ENCODE peak calls at places on chromosomes 12 and 14, in six cellular contexts. One of them, this sample, is unnamed.

GRCh38 chr12:30796508-30796780 is 41.7 kb upstream of the CAPRIN2 start:
- DNase-seq in H1: no peak
- DNase-seq in GM12878: no peak
- DNase-seq in HCT116: no peak
- DNase-seq in HepG2: no peak
- DNase-seq in K562: peak
- DNase-seq in this sample: no peak

GRCh38 chr14:105838591-105839424 is 312.4 kb downstream of the TMEM121 start:
- DNase-seq in H1: no peak
- DNase-seq in GM12878: no peak
- DNase-seq in HCT116: no peak
- DNase-seq in HepG2: no peak
- DNase-seq in K562: no peak
- DNase-seq in this sample: no peak

GRCh38 chr14:37142835-37143499 is 29.4 kb downstream of the SLC25A21 start:
- DNase-seq in H1: no peak
- DNase-seq in GM12878: no peak
- DNase-seq in HCT116: no peak
- DNase-seq in HepG2: peak
- DNase-seq in K562: no peak
- DNase-seq in this sample: peak

GRCh38 chr12:4137015-4137414 is 136.5 kb upstream of the CCND2 start:
- DNase-seq in H1: no peak
- DNase-seq in GM12878: no peak
- DNase-seq in HCT116: no peak
- DNase-seq in HepG2: no peak
- DNase-seq in K562: no peak
- DNase-seq in this sample: no peak

GRCh38 chr12:114288071-114288470 is 117.9 kb downstream of the TBX5 start:
- DNase-seq in H1: no peak
- DNase-seq in GM12878: no peak
- DNase-seq in HCT116: no peak
- DNase-seq in HepG2: no peak
- DNase-seq in K562: no peak
- DNase-seq in this sample: no peak

GRCh38 chr12:71948390-71948789 is 9.7 kb downstream of the TPH2 start:
- DNase-seq in H1: no peak
- DNase-seq in GM12878: no peak
- DNase-seq in HCT116: no peak
- DNase-seq in HepG2: no peak
- DNase-seq in K562: no peak
- DNase-seq in this sample: no peak

GRCh38 chr12:124583854-124584253 is 16.4 kb upstream of the NCOR2 start:
- DNase-seq in H1: no peak
- DNase-seq in GM12878: no peak
- DNase-seq in HCT116: no peak
- DNase-seq in HepG2: peak
- DNase-seq in K562: peak
- DNase-seq in this sample: peak

GRCh38 chr12:132423251-132424117 is 66.5 kb upstream of the FBRSL1 start:
- DNase-seq in H1: no peak
- DNase-seq in GM12878: no peak
- DNase-seq in HCT116: no peak
- DNase-seq in HepG2: peak
- DNase-seq in K562: peak
- DNase-seq in this sample: no peak

GRCh38 chr12:92624236-92624635 is 78.6 kb upstream of the PLEKHG7 start:
- DNase-seq in H1: no peak
- DNase-seq in GM12878: no peak
- DNase-seq in HCT116: no peak
- DNase-seq in HepG2: no peak
- DNase-seq in K562: no peak
- DNase-seq in this sample: no peak

GRCh38 chr14:68235011-68235410 is 415.4 kb downstream of the RAD51B start:
- DNase-seq in H1: no peak
- DNase-seq in GM12878: no peak
- DNase-seq in HCT116: no peak
- DNase-seq in HepG2: no peak
- DNase-seq in K562: no peak
- DNase-seq in this sample: no peak
- TF ChIP-seq JUND in H1: no peak
- TF ChIP-seq JUND in GM12878: no peak
- TF ChIP-seq JUND in HCT116: no peak
- TF ChIP-seq JUND in HepG2: no peak
- TF ChIP-seq JUND in K562: no peak
- TF ChIP-seq JUND in this sample: no peak

GRCh38 chr14:30193056-30193455 is 265.4 kb upstream of the PRKD1 start:
- DNase-seq in H1: no peak
- DNase-seq in GM12878: no peak
- DNase-seq in HCT116: no peak
- DNase-seq in HepG2: no peak
- DNase-seq in K562: no peak
- DNase-seq in this sample: no peak

GRCh38 chr14:30195946-30196345 is 268.3 kb upstream of the PRKD1 start:
- DNase-seq in H1: no peak
- DNase-seq in GM12878: no peak
- DNase-seq in HCT116: no peak
- DNase-seq in HepG2: no peak
- DNase-seq in K562: no peak
- DNase-seq in this sample: no peak

GRCh38 chr14:30193791-30194407 is 266.3 kb upstream of the PRKD1 start:
- DNase-seq in H1: no peak
- DNase-seq in GM12878: no peak
- DNase-seq in HCT116: no peak
- DNase-seq in HepG2: no peak
- DNase-seq in K562: no peak
- DNase-seq in this sample: no peak

GRCh38 chr14:30196861-30197260 is 269.2 kb upstream of the PRKD1 start:
- DNase-seq in H1: no peak
- DNase-seq in GM12878: no peak
- DNase-seq in HCT116: no peak
- DNase-seq in HepG2: no peak
- DNase-seq in K562: no peak
- DNase-seq in this sample: no peak

GRCh38 chr14:30194769-30195168 is 267.1 kb upstream of the PRKD1 start:
- DNase-seq in H1: no peak
- DNase-seq in GM12878: no peak
- DNase-seq in HCT116: no peak
- DNase-seq in HepG2: no peak
- DNase-seq in K562: no peak
- DNase-seq in this sample: no peak
- TF ChIP-seq JUND in H1: no peak
- TF ChIP-seq JUND in GM12878: no peak
- TF ChIP-seq JUND in HCT116: no peak
- TF ChIP-seq JUND in HepG2: no peak
- TF ChIP-seq JUND in K562: no peak
- TF ChIP-seq JUND in this sample: no peak

DNA sequence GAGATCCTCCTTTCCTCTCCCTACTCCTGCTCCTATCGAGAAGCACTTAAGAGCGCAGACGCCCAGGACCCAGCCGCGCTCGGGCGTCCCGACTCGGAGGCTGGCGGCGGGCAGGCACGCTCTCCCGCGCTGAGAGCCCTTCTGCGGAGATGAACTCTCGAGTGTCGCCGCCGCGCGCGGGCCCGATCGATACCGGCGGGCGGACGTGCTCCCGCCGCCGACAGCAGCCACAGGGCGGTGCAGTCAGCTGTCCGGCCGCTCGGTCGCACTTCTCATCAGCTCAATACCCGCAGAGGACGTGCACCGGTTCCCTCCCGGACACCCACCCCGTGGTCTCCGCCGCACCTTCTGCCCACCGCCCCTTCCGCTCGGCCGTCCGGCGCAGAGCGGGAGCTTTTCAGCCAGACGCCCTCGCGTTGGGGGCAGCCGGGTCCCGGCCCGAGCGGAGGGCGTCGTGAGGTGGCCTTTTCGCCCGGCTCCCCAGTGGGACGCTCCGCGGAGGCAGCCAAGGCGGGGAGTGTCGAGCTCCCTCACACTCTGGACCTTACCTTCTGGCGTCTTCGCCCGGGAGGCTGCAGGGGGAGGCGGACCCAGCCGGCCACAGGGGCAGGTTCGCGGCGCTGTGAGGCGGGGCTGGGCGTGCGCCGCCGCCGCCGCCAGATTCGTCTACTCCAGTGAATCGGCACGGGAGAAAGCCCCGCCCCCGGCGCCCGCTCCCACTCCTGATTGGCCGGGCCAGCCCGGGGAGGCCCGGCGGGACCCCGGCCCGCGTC is 421 bp upstream of the INSM2 start:
- DNase-seq in H1: peak
- DNase-seq in GM12878: no peak
- DNase-seq in HCT116: no peak
- DNase-seq in HepG2: peak
- DNase-seq in K562: peak
- DNase-seq in this sample: peak
- TF ChIP-seq JUND in H1: no peak
- TF ChIP-seq JUND in GM12878: no peak
- TF ChIP-seq JUND in HCT116: no peak
- TF ChIP-seq JUND in HepG2: peak
- TF ChIP-seq JUND in K562: no peak
- TF ChIP-seq JUND in this sample: no peak

GRCh38 chr14:80055912-80056801 is 155.1 kb downstream of the DIO2 start:
- DNase-seq in H1: peak
- DNase-seq in GM12878: no peak
- DNase-seq in HCT116: no peak
- DNase-seq in HepG2: peak
- DNase-seq in K562: no peak
- DNase-seq in this sample: peak
- TF ChIP-seq JUND in H1: no peak
- TF ChIP-seq JUND in GM12878: no peak
- TF ChIP-seq JUND in HCT116: no peak
- TF ChIP-seq JUND in HepG2: no peak
- TF ChIP-seq JUND in K562: no peak
- TF ChIP-seq JUND in this sample: no peak

DNA sequence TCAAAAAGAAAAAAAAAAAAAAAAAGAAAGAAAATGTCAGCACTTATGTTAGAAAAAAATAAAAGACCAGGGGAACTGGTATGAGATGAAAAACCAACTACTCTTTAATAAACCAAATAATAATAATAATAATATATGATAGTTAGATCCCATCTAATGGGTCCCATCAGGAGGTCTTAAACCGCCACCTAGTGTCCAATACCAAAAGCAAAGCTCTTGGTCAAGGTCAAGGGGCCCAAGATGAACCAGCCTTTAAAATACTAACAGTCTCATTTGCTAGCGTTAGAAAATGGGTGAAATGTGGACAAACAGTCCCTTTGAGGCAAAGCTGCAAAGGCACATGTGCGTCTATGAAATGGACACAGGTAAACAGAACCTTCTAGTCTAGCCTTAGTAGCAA is 12.3 kb downstream of the BRAP start:
- DNase-seq in H1: no peak
- DNase-seq in GM12878: no peak
- DNase-seq in HCT116: peak
- DNase-seq in HepG2: peak
- DNase-seq in K562: peak
- DNase-seq in this sample: peak
- TF ChIP-seq JUND in H1: no peak
- TF ChIP-seq JUND in GM12878: no peak
- TF ChIP-seq JUND in HCT116: no peak
- TF ChIP-seq JUND in HepG2: no peak
- TF ChIP-seq JUND in K562: no peak
- TF ChIP-seq JUND in this sample: no peak

GRCh38 chr14:64705406-64706118 is 1.3 kb downstream of the PLEKHG3 start:
- DNase-seq in H1: no peak
- DNase-seq in GM12878: no peak
- DNase-seq in HCT116: no peak
- DNase-seq in HepG2: no peak
- DNase-seq in K562: no peak
- DNase-seq in this sample: peak
- TF ChIP-seq JUND in H1: no peak
- TF ChIP-seq JUND in GM12878: no peak
- TF ChIP-seq JUND in HCT116: no peak
- TF ChIP-seq JUND in HepG2: no peak
- TF ChIP-seq JUND in K562: no peak
- TF ChIP-seq JUND in this sample: no peak

GRCh38 chr12:122003646-122004611 is 17.8 kb upstream of the BCL7A start:
- DNase-seq in H1: no peak
- DNase-seq in GM12878: no peak
- DNase-seq in HCT116: no peak
- DNase-seq in HepG2: no peak
- DNase-seq in K562: peak
- DNase-seq in this sample: no peak

GRCh38 chr12:122001379-122002209 is 20.1 kb upstream of the BCL7A start:
- DNase-seq in H1: no peak
- DNase-seq in GM12878: no peak
- DNase-seq in HCT116: no peak
- DNase-seq in HepG2: no peak
- DNase-seq in K562: no peak
- DNase-seq in this sample: no peak

GRCh38 chr12:122005252-122005651 is 16.4 kb upstream of the BCL7A start:
- DNase-seq in H1: no peak
- DNase-seq in GM12878: no peak
- DNase-seq in HCT116: no peak
- DNase-seq in HepG2: no peak
- DNase-seq in K562: no peak
- DNase-seq in this sample: no peak

GRCh38 chr12:122006186-122006926 is 15.3 kb upstream of the BCL7A start:
- DNase-seq in H1: no peak
- DNase-seq in GM12878: no peak
- DNase-seq in HCT116: no peak
- DNase-seq in HepG2: no peak
- DNase-seq in K562: no peak
- DNase-seq in this sample: no peak

DNA sequence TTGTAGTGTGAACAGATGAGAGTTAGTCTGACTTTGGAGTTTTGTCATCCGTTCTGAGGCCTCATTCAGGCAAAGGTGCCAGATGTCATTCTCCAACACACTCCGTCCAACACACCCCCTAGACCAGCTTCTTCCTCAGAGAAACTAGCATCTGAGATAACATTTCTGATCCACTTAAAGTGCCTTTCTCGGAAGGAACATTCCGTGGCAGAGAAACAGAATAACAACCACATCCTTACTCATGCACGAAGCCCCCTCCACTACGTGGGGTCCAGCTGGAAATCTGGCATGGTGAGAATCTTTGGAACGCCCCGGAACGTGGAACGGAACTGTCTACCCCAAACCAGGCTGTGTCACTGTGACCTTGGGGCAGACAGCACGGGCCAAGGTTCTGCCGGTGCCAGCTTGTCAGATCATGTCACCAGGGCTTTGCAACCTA is 17.0 kb upstream of the BCL7A start:
- DNase-seq in H1: no peak
- DNase-seq in GM12878: no peak
- DNase-seq in HCT116: no peak
- DNase-seq in HepG2: no peak
- DNase-seq in K562: no peak
- DNase-seq in this sample: no peak
- TF ChIP-seq JUND in H1: no peak
- TF ChIP-seq JUND in GM12878: no peak
- TF ChIP-seq JUND in HCT116: no peak
- TF ChIP-seq JUND in HepG2: no peak
- TF ChIP-seq JUND in K562: no peak
- TF ChIP-seq JUND in this sample: no peak